ENCODE peak calls at places on chromosome 18, in ten cellular contexts. One of them, this sample, is unnamed.

GRCh38 chr18:48441405-48441881 is 32.3 kb upstream of the ZBTB7C start:
- DNase-seq in hepatocyte: no peak
- DNase-seq in cardiac muscle cell: peak; percentile 44
- DNase-seq in transverse colon: no peak
- DNase-seq in pancreas: no peak
- DNase-seq in tibial artery: peak; percentile 96
- DNase-seq in psoas muscle: peak; percentile 82
- DNase-seq in PC-3: no peak
- DNase-seq in breast epithelium: peak; percentile 60
- DNase-seq in A673: no peak
- DNase-seq in this sample: no peak

GRCh38 chr18:12287684-12288405 is 20.2 kb upstream of the TUBB6 start:
- DNase-seq in transverse colon: peak; percentile 81
- DNase-seq in hepatocyte: peak; percentile 84
- DNase-seq in A673: peak; percentile 64
- DNase-seq in cardiac muscle cell: peak; percentile 78
- DNase-seq in breast epithelium: peak; percentile 71
- DNase-seq in PC-3: peak; percentile 85
- DNase-seq in pancreas: peak; percentile 54
- DNase-seq in tibial artery: peak; percentile 95
- DNase-seq in psoas muscle: peak; percentile 87
- DNase-seq in this sample: no peak

GRCh38 chr18:74604366-74604765 is 6.7 kb downstream of the ZNF407 start:
- DNase-seq in transverse colon: no peak
- DNase-seq in PC-3: no peak
- DNase-seq in tibial artery: no peak
- DNase-seq in A673: no peak
- DNase-seq in hepatocyte: no peak
- DNase-seq in pancreas: no peak
- DNase-seq in breast epithelium: no peak
- DNase-seq in cardiac muscle cell: no peak
- DNase-seq in psoas muscle: no peak
- DNase-seq in this sample: no peak

GRCh38 chr18:79250236-79250993 is 145.3 kb upstream of the NFATC1 start:
- DNase-seq in hepatocyte: no peak
- DNase-seq in psoas muscle: no peak
- DNase-seq in cardiac muscle cell: no peak
- DNase-seq in pancreas: no peak
- DNase-seq in PC-3: no peak
- DNase-seq in breast epithelium: no peak
- DNase-seq in A673: no peak
- DNase-seq in tibial artery: no peak
- DNase-seq in transverse colon: no peak
- DNase-seq in this sample: no peak

GRCh38 chr18:50581517-50581916 is 21.6 kb downstream of the MAPK4 start:
- DNase-seq in tibial artery: no peak
- DNase-seq in transverse colon: no peak
- DNase-seq in PC-3: no peak
- DNase-seq in hepatocyte: no peak
- DNase-seq in cardiac muscle cell: no peak
- DNase-seq in pancreas: no peak
- DNase-seq in psoas muscle: no peak
- DNase-seq in A673: no peak
- DNase-seq in breast epithelium: no peak
- DNase-seq in this sample: no peak

GRCh38 chr18:79200546-79201268 is 131.5 kb downstream of the ATP9B start:
- DNase-seq in pancreas: peak; percentile 19
- DNase-seq in hepatocyte: peak; percentile 82
- DNase-seq in tibial artery: no peak
- DNase-seq in PC-3: peak; percentile 14
- DNase-seq in breast epithelium: no peak
- DNase-seq in psoas muscle: no peak
- DNase-seq in cardiac muscle cell: peak; percentile 52
- DNase-seq in transverse colon: peak; percentile 23
- DNase-seq in A673: peak; percentile 45
- DNase-seq in this sample: peak; percentile 50

GRCh38 chr18:3541549-3542386 is 91.8 kb downstream of the TGIF1 start:
- DNase-seq in hepatocyte: no peak
- DNase-seq in transverse colon: no peak
- DNase-seq in pancreas: no peak
- DNase-seq in A673: no peak
- DNase-seq in PC-3: peak; percentile 12
- DNase-seq in tibial artery: no peak
- DNase-seq in breast epithelium: no peak
- DNase-seq in psoas muscle: no peak
- DNase-seq in cardiac muscle cell: no peak
- DNase-seq in this sample: peak; percentile 11

GRCh38 chr18:66395671-66396218 is 208.1 kb downstream of the CDH19 start:
- DNase-seq in hepatocyte: no peak
- DNase-seq in transverse colon: no peak
- DNase-seq in psoas muscle: no peak
- DNase-seq in tibial artery: no peak
- DNase-seq in breast epithelium: no peak
- DNase-seq in cardiac muscle cell: no peak
- DNase-seq in PC-3: no peak
- DNase-seq in A673: no peak
- DNase-seq in pancreas: no peak
- DNase-seq in this sample: no peak

GRCh38 chr18:58168221-58168620 is 124.2 kb downstream of the NEDD4L start:
- DNase-seq in A673: no peak
- DNase-seq in PC-3: no peak
- DNase-seq in tibial artery: no peak
- DNase-seq in breast epithelium: no peak
- DNase-seq in psoas muscle: no peak
- DNase-seq in cardiac muscle cell: no peak
- DNase-seq in transverse colon: no peak
- DNase-seq in pancreas: no peak
- DNase-seq in hepatocyte: no peak
- DNase-seq in this sample: no peak

GRCh38 chr18:12750076-12750707 is 47.4 kb downstream of the PSMG2 start:
- DNase-seq in hepatocyte: no peak
- DNase-seq in pancreas: no peak
- DNase-seq in tibial artery: no peak
- DNase-seq in transverse colon: peak; percentile 40
- DNase-seq in A673: no peak
- DNase-seq in breast epithelium: no peak
- DNase-seq in PC-3: no peak
- DNase-seq in cardiac muscle cell: no peak
- DNase-seq in psoas muscle: no peak
- DNase-seq in this sample: peak; percentile 49

GRCh38 chr18:23995180-23995579 is 19.4 kb upstream of the TTC39C start:
- DNase-seq in A673: no peak
- DNase-seq in tibial artery: no peak
- DNase-seq in transverse colon: no peak
- DNase-seq in hepatocyte: no peak
- DNase-seq in PC-3: no peak
- DNase-seq in psoas muscle: no peak
- DNase-seq in pancreas: no peak
- DNase-seq in cardiac muscle cell: no peak
- DNase-seq in breast epithelium: no peak
- DNase-seq in this sample: peak; percentile 71

GRCh38 chr18:23994361-23994902 is 20.1 kb upstream of the TTC39C start:
- DNase-seq in tibial artery: peak; percentile 71
- DNase-seq in pancreas: no peak
- DNase-seq in psoas muscle: no peak
- DNase-seq in cardiac muscle cell: peak; percentile 69
- DNase-seq in transverse colon: peak; percentile 30
- DNase-seq in A673: peak; percentile 22
- DNase-seq in hepatocyte: peak; percentile 73
- DNase-seq in breast epithelium: no peak
- DNase-seq in PC-3: peak; percentile 97
- DNase-seq in this sample: no peak

GRCh38 chr18:23992119-23992940 is 22.2 kb upstream of the TTC39C start:
- DNase-seq in breast epithelium: peak; percentile 79
- DNase-seq in pancreas: peak; percentile 43
- DNase-seq in A673: no peak
- DNase-seq in hepatocyte: no peak
- DNase-seq in cardiac muscle cell: no peak
- DNase-seq in tibial artery: no peak
- DNase-seq in PC-3: peak; percentile 91
- DNase-seq in transverse colon: no peak
- DNase-seq in psoas muscle: no peak
- DNase-seq in this sample: peak; percentile 59

GRCh38 chr18:23990474-23991410 is 23.8 kb upstream of the TTC39C start:
- DNase-seq in hepatocyte: no peak
- DNase-seq in pancreas: no peak
- DNase-seq in A673: no peak
- DNase-seq in tibial artery: no peak
- DNase-seq in breast epithelium: no peak
- DNase-seq in transverse colon: no peak
- DNase-seq in psoas muscle: no peak
- DNase-seq in cardiac muscle cell: no peak
- DNase-seq in PC-3: peak; percentile 13
- DNase-seq in this sample: no peak

DNA sequence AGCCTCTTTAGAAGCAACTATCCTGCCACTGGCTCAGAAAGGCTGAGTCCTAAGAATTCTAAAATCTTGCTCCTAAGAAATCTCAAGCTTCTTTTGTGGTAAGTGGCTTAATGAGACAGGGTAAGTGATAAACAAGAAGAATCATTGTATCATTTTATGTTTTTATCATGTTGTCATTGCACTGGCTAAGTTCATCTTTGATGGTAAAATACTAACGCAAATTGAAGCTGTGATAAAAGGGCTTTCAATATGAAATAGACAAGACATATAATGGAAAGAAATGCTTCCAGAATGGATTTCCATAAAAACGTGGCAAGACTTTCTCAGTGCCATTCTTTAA is 21.6 kb upstream of the TTC39C start:
- DNase-seq in PC-3: no peak
- DNase-seq in tibial artery: no peak
- DNase-seq in A673: no peak
- DNase-seq in cardiac muscle cell: no peak
- DNase-seq in pancreas: no peak
- DNase-seq in transverse colon: no peak
- DNase-seq in hepatocyte: no peak
- DNase-seq in breast epithelium: no peak
- DNase-seq in psoas muscle: no peak
- DNase-seq in this sample: no peak
- H3K4me3 ChIP-seq in PC-3: no peak overlapping the region
- H3K4me3 ChIP-seq in tibial artery: no peak overlapping the region
- H3K4me3 ChIP-seq in A673: no peak overlapping the region
- H3K4me3 ChIP-seq in cardiac muscle cell: no peak overlapping the region
- H3K4me3 ChIP-seq in pancreas: no peak overlapping the region
- H3K4me3 ChIP-seq in transverse colon: no peak overlapping the region
- H3K4me3 ChIP-seq in hepatocyte: no peak overlapping the region
- H3K4me3 ChIP-seq in breast epithelium: no peak overlapping the region
- H3K4me3 ChIP-seq in psoas muscle: no peak overlapping the region
- H3K4me3 ChIP-seq in this sample: peak overlapping the region; percentile 65

DNA sequence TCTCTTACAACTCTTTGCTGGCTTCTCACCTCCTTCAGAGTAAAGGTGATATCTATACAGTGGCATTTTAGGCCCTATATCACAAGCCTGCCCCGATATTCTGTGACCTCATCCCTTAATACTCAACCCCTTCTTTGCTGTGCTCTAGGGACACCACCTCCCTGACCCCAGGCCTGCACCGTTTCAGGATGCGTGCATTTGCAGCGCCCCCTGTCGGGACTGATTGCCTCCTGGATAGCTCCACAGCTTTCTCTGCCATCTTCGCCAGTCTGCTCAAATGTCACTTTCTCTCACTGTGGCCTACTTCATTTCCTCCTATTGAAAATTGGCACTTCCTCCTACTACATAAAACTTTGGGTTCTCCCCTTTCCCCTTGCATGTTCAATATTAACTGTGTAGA is 289.6 kb downstream of the SOCS6 start:
- DNase-seq in transverse colon: no peak
- DNase-seq in hepatocyte: peak; percentile 7
- DNase-seq in cardiac muscle cell: no peak
- DNase-seq in psoas muscle: no peak
- DNase-seq in tibial artery: no peak
- DNase-seq in pancreas: no peak
- DNase-seq in PC-3: no peak
- DNase-seq in A673: peak; percentile 32
- DNase-seq in breast epithelium: no peak
- DNase-seq in this sample: no peak
- TF ChIP-seq CTCF in transverse colon: no peak
- TF ChIP-seq CTCF in hepatocyte: peak; percentile 12
- TF ChIP-seq CTCF in cardiac muscle cell: no peak
- TF ChIP-seq CTCF in psoas muscle: no peak
- TF ChIP-seq CTCF in tibial artery: no peak
- TF ChIP-seq CTCF in pancreas: no peak
- TF ChIP-seq CTCF in PC-3: peak; percentile 60
- TF ChIP-seq CTCF in A673: peak; percentile 51
- TF ChIP-seq CTCF in breast epithelium: no peak
- TF ChIP-seq CTCF in this sample: peak; percentile 29

DNA sequence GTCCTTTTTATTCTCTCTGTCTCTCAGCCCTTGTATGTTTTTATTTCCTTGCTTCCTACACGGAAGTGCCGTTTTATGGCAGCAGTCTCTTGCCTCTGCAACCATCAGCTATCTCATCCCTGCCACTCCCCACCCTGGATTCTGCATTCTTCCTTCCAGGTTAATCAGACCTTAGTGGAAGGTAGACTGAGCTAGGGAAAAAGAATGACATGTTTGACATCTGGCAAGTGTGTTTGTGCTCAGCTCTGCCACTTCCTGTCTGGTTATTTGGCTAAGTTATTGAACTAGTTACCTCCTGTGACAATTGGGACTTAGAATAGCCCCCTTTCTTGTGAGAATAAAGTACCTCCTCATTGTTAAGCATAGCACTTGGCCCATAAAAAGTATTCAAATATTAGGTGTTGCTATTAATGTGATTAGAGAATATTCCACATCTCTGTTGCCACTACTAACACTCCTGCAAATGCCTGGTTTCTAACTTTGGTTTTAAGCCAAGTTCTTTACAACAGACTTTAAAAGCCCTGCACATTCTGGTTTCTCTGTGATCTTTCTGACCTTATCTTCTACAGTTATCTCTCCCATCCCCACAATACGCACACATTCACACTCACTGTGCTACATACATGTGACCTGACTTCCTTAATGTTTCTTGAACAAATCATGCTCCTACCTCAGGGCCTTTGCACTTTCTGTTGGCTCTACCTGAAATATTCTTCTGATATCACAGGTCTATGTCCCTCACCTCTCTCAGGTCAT is 10.8 kb upstream of the MAPRE2 start:
- DNase-seq in pancreas: no peak
- DNase-seq in hepatocyte: peak; percentile 28
- DNase-seq in cardiac muscle cell: no peak
- DNase-seq in PC-3: no peak
- DNase-seq in breast epithelium: no peak
- DNase-seq in psoas muscle: no peak
- DNase-seq in A673: no peak
- DNase-seq in tibial artery: no peak
- DNase-seq in transverse colon: peak; percentile 22
- DNase-seq in this sample: no peak
- H3K4me3 ChIP-seq in pancreas: peak overlapping the region; percentile 2
- H3K4me3 ChIP-seq in hepatocyte: no peak overlapping the region
- H3K4me3 ChIP-seq in cardiac muscle cell: no peak overlapping the region
- H3K4me3 ChIP-seq in PC-3: no peak overlapping the region
- H3K4me3 ChIP-seq in breast epithelium: peak overlapping the region; percentile 24
- H3K4me3 ChIP-seq in psoas muscle: peak overlapping the region; percentile 48
- H3K4me3 ChIP-seq in A673: no peak overlapping the region
- H3K4me3 ChIP-seq in tibial artery: peak overlapping the region; percentile 37
- H3K4me3 ChIP-seq in transverse colon: no peak overlapping the region
- H3K4me3 ChIP-seq in this sample: peak overlapping the region; percentile 12

DNA sequence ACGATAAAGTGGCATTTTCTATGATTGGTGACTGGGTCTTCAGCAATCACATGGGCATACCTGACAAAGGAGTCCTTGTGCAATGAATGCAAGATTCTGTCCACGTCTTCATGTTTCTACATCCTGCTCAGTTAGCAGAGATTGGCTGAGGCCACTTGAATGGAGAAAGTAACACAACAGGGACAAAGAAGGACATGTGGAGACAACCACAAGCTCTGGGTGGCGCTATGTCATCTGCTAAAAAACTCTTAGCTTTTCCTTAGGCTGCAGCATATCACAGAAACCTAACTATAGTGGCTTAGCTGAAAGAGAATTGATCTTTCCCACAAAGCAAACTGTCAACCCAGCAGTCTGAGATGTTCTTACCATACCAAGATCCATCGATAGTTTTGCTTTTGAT is 1109.7 kb downstream of the SOCS6 start:
- DNase-seq in breast epithelium: no peak
- DNase-seq in hepatocyte: peak; percentile 10
- DNase-seq in pancreas: no peak
- DNase-seq in psoas muscle: no peak
- DNase-seq in tibial artery: no peak
- DNase-seq in PC-3: peak; percentile 52
- DNase-seq in cardiac muscle cell: peak; percentile 50
- DNase-seq in transverse colon: no peak
- DNase-seq in A673: peak; percentile 67
- DNase-seq in this sample: no peak
- TF ChIP-seq CTCF in breast epithelium: no peak
- TF ChIP-seq CTCF in hepatocyte: peak; percentile 21
- TF ChIP-seq CTCF in pancreas: no peak
- TF ChIP-seq CTCF in psoas muscle: no peak
- TF ChIP-seq CTCF in tibial artery: no peak
- TF ChIP-seq CTCF in PC-3: peak; percentile 55
- TF ChIP-seq CTCF in cardiac muscle cell: peak; percentile 43
- TF ChIP-seq CTCF in transverse colon: no peak
- TF ChIP-seq CTCF in A673: peak; percentile 66
- TF ChIP-seq CTCF in this sample: no peak